ENCODE peak calls at places on chromosomes 5 and 9, in seven cellular contexts. One of them, this sample, is unnamed.

GRCh38 chr5:90518666-90519065 is 10.7 kb downstream of the LYSMD3 start:
- DNase-seq in GM12878: no peak
- DNase-seq in SK-N-SH: no peak
- DNase-seq in GM23338: no peak
- DNase-seq in HCT116: no peak
- DNase-seq in HL-60: no peak
- DNase-seq in HepG2: no peak
- DNase-seq in this sample: peak; percentile 3

GRCh38 chr5:74067748-74068541 is 441.9 kb downstream of the ARHGEF28 start:
- DNase-seq in GM12878: no peak
- DNase-seq in SK-N-SH: no peak
- DNase-seq in GM23338: no peak
- DNase-seq in HCT116: peak; percentile 8
- DNase-seq in HL-60: no peak
- DNase-seq in HepG2: no peak
- DNase-seq in this sample: peak; percentile 8

GRCh38 chr9:130433168-130433946 is 11.4 kb upstream of the ASS1 start:
- DNase-seq in GM12878: no peak
- DNase-seq in SK-N-SH: peak; percentile 92
- DNase-seq in GM23338: peak; percentile 82
- DNase-seq in HCT116: no peak
- DNase-seq in HL-60: no peak
- DNase-seq in HepG2: no peak
- DNase-seq in this sample: peak; percentile 87

GRCh38 chr9:71966601-71967000 is 55.2 kb downstream of the C9orf85 start:
- DNase-seq in GM12878: no peak
- DNase-seq in SK-N-SH: no peak
- DNase-seq in GM23338: peak; percentile 66
- DNase-seq in HCT116: no peak
- DNase-seq in HL-60: no peak
- DNase-seq in HepG2: no peak
- DNase-seq in this sample: no peak

GRCh38 chr9:878239-878638 is 36.7 kb downstream of the DMRT1 start:
- DNase-seq in GM12878: no peak
- DNase-seq in SK-N-SH: no peak
- DNase-seq in GM23338: no peak
- DNase-seq in HCT116: no peak
- DNase-seq in HL-60: no peak
- DNase-seq in HepG2: no peak
- DNase-seq in this sample: no peak

GRCh38 chr5:157266286-157267007 is 524 bp downstream of the CYFIP2 start:
- DNase-seq in GM12878: no peak
- DNase-seq in SK-N-SH: no peak
- DNase-seq in GM23338: peak; percentile 71
- DNase-seq in HCT116: no peak
- DNase-seq in HL-60: no peak
- DNase-seq in HepG2: no peak
- DNase-seq in this sample: no peak

GRCh38 chr5:166285385-166285784 is 2006.1 kb upstream of the WWC1 start:
- DNase-seq in GM12878: no peak
- DNase-seq in SK-N-SH: no peak
- DNase-seq in GM23338: no peak
- DNase-seq in HCT116: no peak
- DNase-seq in HL-60: no peak
- DNase-seq in HepG2: no peak
- DNase-seq in this sample: no peak

GRCh38 chr5:111697215-111697614 is 59.8 kb downstream of the NREP start:
- DNase-seq in GM12878: no peak
- DNase-seq in SK-N-SH: no peak
- DNase-seq in GM23338: no peak
- DNase-seq in HCT116: no peak
- DNase-seq in HL-60: no peak
- DNase-seq in HepG2: no peak
- DNase-seq in this sample: no peak

DNA sequence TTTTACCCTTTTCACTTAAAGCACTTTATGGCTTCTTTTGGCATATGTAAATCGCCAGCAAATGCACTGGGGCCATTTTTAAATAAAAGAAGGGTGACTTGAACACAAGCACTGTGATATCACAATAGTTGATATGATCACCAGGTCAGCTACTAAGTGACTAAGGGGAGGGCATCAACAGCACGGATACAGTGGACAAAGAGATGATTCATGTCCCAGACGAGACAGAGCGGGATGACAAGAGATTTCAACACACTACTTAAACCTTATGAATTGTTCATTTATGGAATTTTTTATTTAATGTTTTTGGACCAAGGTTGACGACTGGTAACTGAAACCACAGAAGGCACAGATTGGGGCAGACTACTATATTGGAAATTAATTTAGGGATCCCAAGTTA is 54.1 kb downstream of the RORB start:
- DNase-seq in GM12878: no peak
- DNase-seq in SK-N-SH: no peak
- DNase-seq in GM23338: no peak
- DNase-seq in HCT116: no peak
- DNase-seq in HL-60: no peak
- DNase-seq in HepG2: peak; percentile 1
- DNase-seq in this sample: no peak
- TF ChIP-seq REST in GM12878: no peak
- TF ChIP-seq REST in SK-N-SH: no peak
- TF ChIP-seq REST in GM23338: no peak
- TF ChIP-seq REST in HCT116: no peak
- TF ChIP-seq REST in HL-60: no peak
- TF ChIP-seq REST in HepG2: no peak
- TF ChIP-seq REST in this sample: no peak

DNA sequence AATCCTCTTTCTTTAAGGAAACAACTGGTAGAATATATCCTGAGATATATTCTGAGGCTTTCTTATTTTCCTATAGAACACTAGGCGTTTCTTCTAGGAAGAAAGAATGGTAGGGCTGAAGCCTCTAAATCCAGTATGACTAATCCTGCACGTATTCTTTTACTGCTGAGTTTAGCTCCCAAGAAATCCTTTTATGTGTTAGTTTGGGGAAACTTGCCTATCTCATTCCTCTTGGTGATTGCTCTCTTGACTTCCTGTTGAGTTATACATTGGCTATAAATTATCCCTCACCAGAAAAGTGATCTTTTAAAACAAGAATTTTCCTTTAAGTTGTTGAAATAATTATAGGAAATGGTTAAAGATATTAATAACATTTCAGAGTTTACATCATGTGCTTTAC is 422.9 kb downstream of the TMEM161B start:
- DNase-seq in GM12878: no peak
- DNase-seq in SK-N-SH: no peak
- DNase-seq in GM23338: no peak
- DNase-seq in HCT116: no peak
- DNase-seq in HL-60: no peak
- DNase-seq in HepG2: no peak
- DNase-seq in this sample: no peak
- TF ChIP-seq REST in GM12878: no peak
- TF ChIP-seq REST in SK-N-SH: no peak
- TF ChIP-seq REST in GM23338: no peak
- TF ChIP-seq REST in HCT116: no peak
- TF ChIP-seq REST in HL-60: no peak
- TF ChIP-seq REST in HepG2: no peak
- TF ChIP-seq REST in this sample: no peak

GRCh38 chr9:127341152-127341551 is 55.8 kb upstream of the SLC2A8 start:
- DNase-seq in GM12878: no peak
- DNase-seq in SK-N-SH: no peak
- DNase-seq in GM23338: no peak
- DNase-seq in HCT116: no peak
- DNase-seq in HL-60: no peak
- DNase-seq in HepG2: no peak
- DNase-seq in this sample: no peak
- TF ChIP-seq REST in GM12878: no peak
- TF ChIP-seq REST in SK-N-SH: no peak
- TF ChIP-seq REST in GM23338: no peak
- TF ChIP-seq REST in HCT116: no peak
- TF ChIP-seq REST in HL-60: no peak
- TF ChIP-seq REST in HepG2: no peak
- TF ChIP-seq REST in this sample: no peak

DNA sequence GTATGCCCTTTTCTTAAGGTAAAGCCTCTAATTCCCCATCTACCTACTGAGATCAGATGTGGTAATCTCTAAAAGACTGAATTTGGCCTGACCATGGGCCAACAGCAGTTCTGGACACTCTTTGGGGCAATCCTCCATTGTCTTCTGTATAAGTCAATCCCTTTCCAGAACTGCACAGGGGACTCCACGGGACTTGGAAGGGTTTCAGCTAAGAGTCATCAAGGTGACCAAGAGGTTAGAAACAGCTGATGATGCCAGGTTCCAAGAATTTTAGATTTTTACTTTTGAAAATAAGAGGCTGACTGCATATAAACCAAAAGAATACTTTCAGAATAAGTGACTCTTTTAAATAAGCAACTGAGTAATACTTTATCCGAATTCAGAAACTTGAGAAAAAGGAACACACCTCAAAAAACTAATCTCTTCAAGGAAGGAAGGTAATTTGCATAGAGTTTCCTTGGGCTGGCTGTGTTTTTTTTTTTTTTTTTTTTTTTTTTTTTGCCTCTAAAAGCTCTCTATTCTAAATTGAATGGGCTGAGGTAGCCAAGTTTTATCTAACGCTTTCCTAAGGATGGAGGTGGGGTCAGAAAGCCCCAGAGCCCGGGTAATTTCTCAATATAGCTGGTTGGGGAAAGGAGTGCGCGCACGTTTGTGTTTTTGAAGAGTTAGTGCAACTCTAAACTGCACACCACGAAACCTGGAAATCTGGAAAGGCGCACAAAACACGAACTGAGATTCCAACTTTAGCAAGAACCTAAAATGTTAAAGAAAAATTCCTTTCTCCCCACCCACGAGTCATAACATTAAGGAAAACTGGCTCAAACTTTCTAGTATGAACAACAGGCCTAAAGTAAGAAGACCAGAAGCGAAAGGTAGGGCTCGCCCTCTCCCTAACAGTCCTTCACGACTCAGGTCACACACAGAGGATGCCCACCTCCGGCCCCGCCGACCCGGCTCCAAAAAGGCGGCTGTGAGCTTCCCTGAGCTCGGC is 1.3 kb downstream of the VCP start:
- DNase-seq in GM12878: no peak
- DNase-seq in SK-N-SH: no peak
- DNase-seq in GM23338: no peak
- DNase-seq in HCT116: no peak
- DNase-seq in HL-60: no peak
- DNase-seq in HepG2: no peak
- DNase-seq in this sample: no peak
- TF ChIP-seq REST in GM12878: no peak
- TF ChIP-seq REST in SK-N-SH: no peak
- TF ChIP-seq REST in GM23338: no peak
- TF ChIP-seq REST in HCT116: no peak
- TF ChIP-seq REST in HL-60: no peak
- TF ChIP-seq REST in HepG2: no peak
- TF ChIP-seq REST in this sample: no peak

DNA sequence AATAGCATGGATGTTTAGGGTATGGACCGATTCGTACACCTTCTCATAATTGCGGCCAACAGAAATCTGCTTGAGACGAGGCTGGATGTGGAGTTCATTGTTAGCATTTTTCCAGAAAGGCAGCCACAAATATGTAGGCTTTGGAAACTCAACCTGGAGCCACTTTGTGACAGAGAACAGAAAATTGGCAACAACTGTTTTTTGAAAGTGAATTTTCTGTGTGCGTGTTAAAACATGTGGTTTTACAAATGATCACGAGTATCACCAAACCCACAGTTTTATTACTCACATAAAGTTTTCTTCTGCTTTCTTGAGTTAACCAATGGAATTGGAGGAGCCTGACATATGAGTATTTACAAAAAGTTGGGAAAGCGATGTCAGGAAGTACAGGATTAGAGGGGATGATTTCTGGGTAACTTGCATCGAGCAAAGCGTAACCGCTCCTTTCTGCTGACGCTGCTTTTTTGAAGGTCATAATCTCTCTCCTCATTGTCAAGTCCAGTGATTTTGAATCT is 138.5 kb upstream of the TAF11L2 start:
- DNase-seq in GM12878: no peak
- DNase-seq in SK-N-SH: no peak
- DNase-seq in GM23338: no peak
- DNase-seq in HCT116: no peak
- DNase-seq in HL-60: no peak
- DNase-seq in HepG2: no peak
- DNase-seq in this sample: no peak
- TF ChIP-seq REST in GM12878: no peak
- TF ChIP-seq REST in SK-N-SH: no peak
- TF ChIP-seq REST in GM23338: no peak
- TF ChIP-seq REST in HCT116: no peak
- TF ChIP-seq REST in HL-60: no peak
- TF ChIP-seq REST in HepG2: no peak
- TF ChIP-seq REST in this sample: no peak

GRCh38 chr5:107247427-107247826 is 423.3 kb downstream of the EFNA5 start:
- DNase-seq in GM12878: no peak
- DNase-seq in SK-N-SH: no peak
- DNase-seq in GM23338: no peak
- DNase-seq in HCT116: no peak
- DNase-seq in HL-60: no peak
- DNase-seq in HepG2: no peak
- DNase-seq in this sample: no peak
- TF ChIP-seq REST in GM12878: no peak
- TF ChIP-seq REST in SK-N-SH: no peak
- TF ChIP-seq REST in GM23338: no peak
- TF ChIP-seq REST in HCT116: no peak
- TF ChIP-seq REST in HL-60: no peak
- TF ChIP-seq REST in HepG2: no peak
- TF ChIP-seq REST in this sample: no peak

GRCh38 chr5:169632946-169633345 is 4.1 kb upstream of the DOCK2 start:
- DNase-seq in GM12878: no peak
- DNase-seq in SK-N-SH: no peak
- DNase-seq in GM23338: no peak
- DNase-seq in HCT116: no peak
- DNase-seq in HL-60: no peak
- DNase-seq in HepG2: no peak
- DNase-seq in this sample: no peak
- TF ChIP-seq REST in GM12878: no peak
- TF ChIP-seq REST in SK-N-SH: no peak
- TF ChIP-seq REST in GM23338: no peak
- TF ChIP-seq REST in HCT116: no peak
- TF ChIP-seq REST in HL-60: no peak
- TF ChIP-seq REST in HepG2: no peak
- TF ChIP-seq REST in this sample: no peak

DNA sequence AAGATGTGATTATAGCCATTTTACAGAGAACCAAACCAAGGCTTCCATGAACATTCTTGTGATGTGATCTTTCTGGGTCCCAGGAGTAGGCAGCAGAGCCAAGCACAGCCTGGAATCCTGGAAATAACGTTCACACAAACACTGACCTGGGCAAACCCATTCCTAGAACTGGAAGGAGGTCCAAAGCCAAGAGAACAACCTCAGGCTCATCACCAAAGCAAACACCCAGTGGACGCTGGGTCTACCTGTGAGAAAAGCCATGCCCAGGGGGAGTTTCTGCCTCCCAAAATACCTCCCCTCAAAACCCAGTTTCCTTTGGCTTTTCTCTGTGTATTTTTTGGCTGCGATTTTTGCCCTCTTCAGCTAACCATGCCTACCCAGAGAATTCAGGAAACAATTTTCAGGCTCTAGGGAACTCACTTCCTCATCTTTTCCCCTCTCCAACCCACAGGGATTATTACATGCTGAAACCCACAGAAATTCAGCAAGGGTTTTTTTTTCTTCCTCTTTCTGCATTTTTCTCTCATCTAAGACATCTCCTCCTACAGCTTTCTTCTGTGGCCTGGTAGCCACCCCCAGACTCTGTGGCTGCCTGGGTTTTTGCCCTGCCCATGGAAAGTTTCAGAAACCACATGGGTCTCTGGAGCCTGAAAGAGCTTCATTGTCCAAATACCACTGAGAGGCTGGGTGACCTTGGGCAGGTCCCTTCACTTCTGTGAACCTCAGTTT is 75.0 kb downstream of the TNC start:
- DNase-seq in GM12878: peak; percentile 5
- DNase-seq in SK-N-SH: no peak
- DNase-seq in GM23338: no peak
- DNase-seq in HCT116: no peak
- DNase-seq in HL-60: no peak
- DNase-seq in HepG2: no peak
- DNase-seq in this sample: no peak
- TF ChIP-seq REST in GM12878: no peak
- TF ChIP-seq REST in SK-N-SH: no peak
- TF ChIP-seq REST in GM23338: no peak
- TF ChIP-seq REST in HCT116: no peak
- TF ChIP-seq REST in HL-60: no peak
- TF ChIP-seq REST in HepG2: no peak
- TF ChIP-seq REST in this sample: no peak

This sample was measured in A549.